ENCODE peak calls at places on chromosomes 5 and 9, in four cellular contexts. One of them, this sample, is unnamed.

GRCh38 chr9:93126151-93126781 is 7.8 kb downstream of the NINJ1 start:
- DNase-seq in CD8-positive, alpha-beta T cell: no peak
- DNase-seq in DND-41: no peak
- DNase-seq in tibial artery: peak; percentile 53
- DNase-seq in this sample: no peak

GRCh38 chr5:150001660-150002493 is 1.3 kb downstream of the HMGXB3 start:
- DNase-seq in tibial artery: no peak
- DNase-seq in DND-41: peak; percentile 71
- DNase-seq in CD8-positive, alpha-beta T cell: peak; percentile 33
- DNase-seq in this sample: peak; percentile 85

GRCh38 chr5:31913796-31914188 is 260.3 kb downstream of the GOLPH3 start:
- DNase-seq in CD8-positive, alpha-beta T cell: no peak
- DNase-seq in tibial artery: no peak
- DNase-seq in DND-41: no peak
- DNase-seq in this sample: no peak

GRCh38 chr5:88474574-88474973 is 205.9 kb upstream of the TMEM161B start:
- DNase-seq in CD8-positive, alpha-beta T cell: no peak
- DNase-seq in DND-41: no peak
- DNase-seq in tibial artery: no peak
- DNase-seq in this sample: no peak

GRCh38 chr9:76342201-76342600 is 52.0 kb downstream of the RFK start:
- DNase-seq in tibial artery: no peak
- DNase-seq in CD8-positive, alpha-beta T cell: no peak
- DNase-seq in DND-41: no peak
- DNase-seq in this sample: no peak

GRCh38 chr9:132094314-132094791 is 14.7 kb upstream of the MED27 start:
- DNase-seq in tibial artery: no peak
- DNase-seq in DND-41: no peak
- DNase-seq in CD8-positive, alpha-beta T cell: no peak
- DNase-seq in this sample: no peak

GRCh38 chr5:56076486-56076885 is 81.7 kb upstream of the IL6ST start:
- DNase-seq in DND-41: no peak
- DNase-seq in CD8-positive, alpha-beta T cell: no peak
- DNase-seq in tibial artery: no peak
- DNase-seq in this sample: no peak

GRCh38 chr9:97571664-97572063 is 61.5 kb downstream of the TSTD2 start:
- DNase-seq in DND-41: no peak
- DNase-seq in CD8-positive, alpha-beta T cell: no peak
- DNase-seq in tibial artery: no peak
- DNase-seq in this sample: no peak

GRCh38 chr5:123091988-123092583 is 3.0 kb downstream of the PRDM6 start:
- DNase-seq in CD8-positive, alpha-beta T cell: no peak
- DNase-seq in tibial artery: no peak
- DNase-seq in DND-41: no peak
- DNase-seq in this sample: no peak

GRCh38 chr5:143979044-143979690 is 167.2 kb downstream of the HMHB1 start:
- DNase-seq in DND-41: no peak
- DNase-seq in tibial artery: no peak
- DNase-seq in CD8-positive, alpha-beta T cell: no peak
- DNase-seq in this sample: peak; percentile 20

GRCh38 chr5:116372931-116373597 is 201.6 kb downstream of the SEMA6A start:
- DNase-seq in CD8-positive, alpha-beta T cell: no peak
- DNase-seq in DND-41: no peak
- DNase-seq in tibial artery: no peak
- DNase-seq in this sample: no peak

GRCh38 chr5:61029456-61030162 is 84.6 kb downstream of the NDUFAF2 start:
- DNase-seq in DND-41: no peak
- DNase-seq in tibial artery: no peak
- DNase-seq in CD8-positive, alpha-beta T cell: no peak
- DNase-seq in this sample: no peak

GRCh38 chr9:127877566-127877998 is at the start of gene AK1:
- DNase-seq in CD8-positive, alpha-beta T cell: no peak
- DNase-seq in DND-41: no peak
- DNase-seq in tibial artery: peak; percentile 93
- DNase-seq in this sample: no peak

GRCh38 chr5:179124329-179124852 is 64.2 kb downstream of the ZNF354C start:
- DNase-seq in CD8-positive, alpha-beta T cell: no peak
- DNase-seq in DND-41: no peak
- DNase-seq in tibial artery: peak; percentile 46
- DNase-seq in this sample: no peak
- H3K9me3 ChIP-seq in CD8-positive, alpha-beta T cell: no peaks in the 10 kb centered on the region
- H3K9me3 ChIP-seq in DND-41: no peaks in the 10 kb centered on the region
- H3K9me3 ChIP-seq in tibial artery: peaks cover 27% of the 10 kb centered on the region
- H3K9me3 ChIP-seq in this sample: no peaks in the 10 kb centered on the region

GRCh38 chr9:82490019-82490499 is 501.5 kb downstream of the SPATA31D1 start:
- DNase-seq in DND-41: no peak
- DNase-seq in CD8-positive, alpha-beta T cell: no peak
- DNase-seq in tibial artery: no peak
- DNase-seq in this sample: no peak

GRCh38 chr9:82488702-82489578 is 500.4 kb downstream of the SPATA31D1 start:
- DNase-seq in tibial artery: no peak
- DNase-seq in DND-41: no peak
- DNase-seq in CD8-positive, alpha-beta T cell: no peak
- DNase-seq in this sample: no peak

GRCh38 chr9:82489579-82489915 is 501.0 kb downstream of the SPATA31D1 start:
- DNase-seq in DND-41: no peak
- DNase-seq in tibial artery: no peak
- DNase-seq in CD8-positive, alpha-beta T cell: no peak
- DNase-seq in this sample: no peak

GRCh38 chr9:82491604-82492003 is 503.0 kb downstream of the SPATA31D1 start:
- DNase-seq in tibial artery: no peak
- DNase-seq in CD8-positive, alpha-beta T cell: no peak
- DNase-seq in DND-41: no peak
- DNase-seq in this sample: no peak

GRCh38 chr9:82492274-82492673 is 503.7 kb downstream of the SPATA31D1 start:
- DNase-seq in CD8-positive, alpha-beta T cell: no peak
- DNase-seq in tibial artery: no peak
- DNase-seq in DND-41: no peak
- DNase-seq in this sample: no peak
- TF ChIP-seq CTCF in CD8-positive, alpha-beta T cell: no peak
- TF ChIP-seq CTCF in tibial artery: no peak
- TF ChIP-seq CTCF in DND-41: no peak
- TF ChIP-seq CTCF in this sample: no peak

DNA sequence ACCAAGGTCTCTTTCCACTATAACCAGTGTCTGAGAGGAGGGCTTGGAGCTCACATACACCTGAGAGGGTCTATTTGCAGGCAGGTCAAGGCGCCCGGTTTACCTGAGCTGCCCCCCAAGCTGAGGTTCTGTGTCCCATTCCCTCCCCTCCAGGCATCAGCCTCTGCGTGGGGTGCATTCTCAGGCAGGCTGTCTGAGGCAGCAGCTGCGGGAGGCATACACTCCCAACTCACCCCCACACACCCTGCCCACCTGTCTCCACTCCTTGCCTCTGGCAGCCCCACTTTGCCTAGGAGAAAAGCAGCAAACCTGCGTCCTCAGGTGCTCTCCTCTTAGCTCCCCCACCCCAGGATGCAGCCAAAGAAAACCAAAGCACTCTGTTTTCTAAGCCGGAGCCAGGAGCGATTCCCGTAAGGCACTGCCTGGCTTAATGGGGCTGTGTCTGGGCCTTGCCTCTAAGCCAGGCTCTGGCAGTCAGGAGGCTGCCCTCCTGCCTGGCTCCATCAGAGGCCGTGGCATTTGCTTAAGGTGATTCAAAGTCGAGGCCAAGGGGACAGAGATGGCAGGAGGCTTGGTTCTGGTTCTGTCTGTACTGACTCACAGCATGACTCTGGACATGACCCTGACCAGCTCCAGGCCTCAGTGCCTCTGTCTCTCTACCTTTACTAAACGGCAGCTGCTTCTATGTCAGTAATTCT is 139.2 kb upstream of the TRIM32 start:
- DNase-seq in DND-41: no peak
- DNase-seq in tibial artery: no peak
- DNase-seq in CD8-positive, alpha-beta T cell: no peak
- DNase-seq in this sample: no peak
- H3K9me3 ChIP-seq in DND-41: no peaks in the 10 kb centered on the region
- H3K9me3 ChIP-seq in tibial artery: no peaks in the 10 kb centered on the region
- H3K9me3 ChIP-seq in CD8-positive, alpha-beta T cell: no peaks in the 10 kb centered on the region
- H3K9me3 ChIP-seq in this sample: no peaks in the 10 kb centered on the region

GRCh38 chr5:172004824-172005237 is 1.6 kb downstream of the FBXW11 start:
- DNase-seq in CD8-positive, alpha-beta T cell: no peak
- DNase-seq in tibial artery: no peak
- DNase-seq in DND-41: no peak
- DNase-seq in this sample: peak; percentile 24
- TF ChIP-seq CTCF in CD8-positive, alpha-beta T cell: no peak
- TF ChIP-seq CTCF in tibial artery: no peak
- TF ChIP-seq CTCF in DND-41: no peak
- TF ChIP-seq CTCF in this sample: no peak

DNA sequence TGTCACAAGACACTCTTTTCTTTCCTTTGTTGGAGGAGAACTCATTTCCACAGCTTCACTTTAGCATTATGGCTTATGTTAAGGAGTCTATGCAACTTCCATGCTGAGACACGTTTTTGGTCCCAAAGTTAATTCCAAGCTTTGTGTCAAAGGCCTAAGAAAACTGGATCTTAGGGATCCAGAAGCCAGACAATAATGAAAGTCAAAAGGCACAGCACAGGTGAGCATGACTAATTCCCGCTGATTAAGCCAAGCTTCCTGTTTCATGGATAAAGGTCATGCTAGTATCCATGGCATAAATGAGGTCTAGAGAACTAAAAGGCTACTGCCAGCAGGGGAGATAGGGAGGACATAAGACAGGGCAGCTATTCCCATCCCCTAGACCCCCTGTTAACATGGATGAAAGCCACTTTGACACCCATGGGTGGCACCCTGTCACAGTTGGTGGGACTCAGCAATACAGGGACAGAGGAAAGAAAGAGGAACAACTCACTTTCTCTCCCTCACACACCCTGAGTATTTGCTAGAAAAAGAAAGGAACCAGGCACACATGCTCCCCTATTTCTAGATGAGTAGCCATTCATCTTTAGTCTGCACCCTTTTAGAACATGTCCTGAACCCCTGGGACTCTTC is 438.1 kb upstream of the CDH9 start:
- DNase-seq in tibial artery: no peak
- DNase-seq in CD8-positive, alpha-beta T cell: no peak
- DNase-seq in DND-41: no peak
- DNase-seq in this sample: no peak
- H3K9me3 ChIP-seq in tibial artery: no peaks in the 10 kb centered on the region
- H3K9me3 ChIP-seq in CD8-positive, alpha-beta T cell: no peaks in the 10 kb centered on the region
- H3K9me3 ChIP-seq in DND-41: peaks cover 16% of the 10 kb centered on the region
- H3K9me3 ChIP-seq in this sample: no peaks in the 10 kb centered on the region

GRCh38 chr9:74379718-74380117 is 117.4 kb upstream of the RORB start:
- DNase-seq in DND-41: peak; percentile 64
- DNase-seq in CD8-positive, alpha-beta T cell: no peak
- DNase-seq in tibial artery: no peak
- DNase-seq in this sample: peak; percentile 80
- TF ChIP-seq CTCF in DND-41: peak; percentile 71
- TF ChIP-seq CTCF in CD8-positive, alpha-beta T cell: no peak
- TF ChIP-seq CTCF in tibial artery: no peak
- TF ChIP-seq CTCF in this sample: peak; percentile 78

DNA sequence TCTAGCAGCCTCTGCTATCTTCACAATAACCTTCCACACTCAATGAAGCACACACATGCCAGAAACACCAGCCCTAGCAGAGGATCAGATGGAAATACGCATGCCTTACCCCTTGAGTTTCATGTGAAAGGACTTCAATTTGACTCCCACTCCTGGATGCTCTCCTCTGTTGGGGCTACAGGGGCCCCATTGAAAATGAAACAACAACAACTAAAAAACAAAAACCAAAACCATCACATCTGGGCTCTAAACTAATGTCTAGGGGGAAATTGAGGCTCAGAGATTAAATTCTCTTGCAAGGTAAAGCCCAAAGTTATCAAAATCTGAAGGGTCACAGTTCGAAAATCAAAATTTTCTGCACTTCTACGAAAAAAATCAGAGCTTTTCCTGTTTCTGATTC is 7.9 kb upstream of the RFESD start:
- DNase-seq in CD8-positive, alpha-beta T cell: no peak
- DNase-seq in DND-41: no peak
- DNase-seq in tibial artery: no peak
- DNase-seq in this sample: no peak
- H3K9me3 ChIP-seq in CD8-positive, alpha-beta T cell: no peaks in the 10 kb centered on the region
- H3K9me3 ChIP-seq in DND-41: no peaks in the 10 kb centered on the region
- H3K9me3 ChIP-seq in tibial artery: no peaks in the 10 kb centered on the region
- H3K9me3 ChIP-seq in this sample: no peaks in the 10 kb centered on the region

GRCh38 chr5:160188151-160188967 is 40.9 kb upstream of the FABP6 start:
- DNase-seq in DND-41: no peak
- DNase-seq in tibial artery: peak; percentile 67
- DNase-seq in CD8-positive, alpha-beta T cell: no peak
- DNase-seq in this sample: no peak
- TF ChIP-seq CTCF in DND-41: no peak
- TF ChIP-seq CTCF in tibial artery: no peak
- TF ChIP-seq CTCF in CD8-positive, alpha-beta T cell: no peak
- TF ChIP-seq CTCF in this sample: no peak

GRCh38 chr9:11697101-11697500 is 996.1 kb upstream of the TYRP1 start:
- DNase-seq in DND-41: no peak
- DNase-seq in tibial artery: no peak
- DNase-seq in CD8-positive, alpha-beta T cell: no peak
- DNase-seq in this sample: no peak
- H3K9me3 ChIP-seq in DND-41: no peaks in the 10 kb centered on the region
- H3K9me3 ChIP-seq in tibial artery: no peaks in the 10 kb centered on the region
- H3K9me3 ChIP-seq in CD8-positive, alpha-beta T cell: no peaks in the 10 kb centered on the region
- H3K9me3 ChIP-seq in this sample: no peaks in the 10 kb centered on the region

GRCh38 chr5:37893414-37894134 is 53.7 kb upstream of the GDNF start:
- DNase-seq in tibial artery: no peak
- DNase-seq in CD8-positive, alpha-beta T cell: no peak
- DNase-seq in DND-41: no peak
- DNase-seq in this sample: no peak
- TF ChIP-seq CTCF in tibial artery: no peak
- TF ChIP-seq CTCF in CD8-positive, alpha-beta T cell: no peak
- TF ChIP-seq CTCF in DND-41: no peak
- TF ChIP-seq CTCF in this sample: no peak